ENCODE peak calls at places on chromosomes 1 and 21, in four cellular contexts. Z is breast epithelium, S is transverse colon, L is kidney. F is an unnamed sample.

GRCh38 chr1:230797376-230798186 is 50.4 kb downstream of the CAPN9 start:
- DNase-seq in Z (peak; percentile 64), S (peak; percentile 41), L (no peak), F (peak; percentile 54)

GRCh38 chr1:118783095-118783758 is 204.9 kb downstream of the TBX15 start:
- DNase-seq in L (no peak), Z (no peak), S (no peak), F (no peak)

GRCh38 chr1:68600049-68600661 is 103.3 kb upstream of the DEPDC1 start:
- DNase-seq in S (no peak), Z (no peak), L (no peak), F (no peak)

GRCh38 chr21:46667191-46667734 is 31.8 kb downstream of the PRMT2 start:
- DNase-seq in S (no peak), Z (no peak), L (no peak), F (no peak)

GRCh38 chr1:101312192-101312591 is 75.4 kb downstream of the S1PR1 start:
- DNase-seq in L (no peak), S (no peak), Z (no peak), F (no peak)

GRCh38 chr1:114756949-114757454 is 782 bp downstream of the CSDE1 start:
- DNase-seq in S (peak; percentile 32), L (peak; percentile 75), Z (no peak), F (peak; percentile 13)

GRCh38 chr1:87812881-87813577 is 484.3 kb downstream of the LMO4 start:
- DNase-seq in L (no peak), S (no peak), Z (no peak), F (no peak)

GRCh38 chr1:113133038-113133437 is 60.0 kb downstream of the LRIG2 start:
- DNase-seq in Z (no peak), S (no peak), L (no peak), F (no peak)

GRCh38 chr1:246566808-246567154 is 525 bp downstream of the CNST start:
- DNase-seq in L (no peak), Z (no peak), S (no peak), F (no peak)

GRCh38 chr1:235327559-235328270 is at the start of gene ARID4B:
- DNase-seq in Z (peak; percentile 81), L (peak; percentile 96), S (no peak), F (peak; percentile 4)

GRCh38 chr1:65075123-65075976 is 72.7 kb upstream of the AK4 start:
- DNase-seq in S (peak; percentile 63), L (no peak), Z (no peak), F (peak; percentile 65)

GRCh38 chr1:227459977-227460376 is 103.4 kb upstream of the ZNF678 start:
- DNase-seq in Z (no peak), L (peak; percentile 25), S (no peak), F (no peak)

GRCh38 chr21:14773777-14774345 is 227.7 kb upstream of the SAMSN1 start:
- DNase-seq in L (no peak), S (peak; percentile 83), Z (no peak), F (no peak)

GRCh38 chr1:206895837-206896242 is 1.4 kb upstream of the IL24 start:
- DNase-seq in L (no peak), S (no peak), Z (no peak), F (peak; percentile 54)

GRCh38 chr1:67889940-67890567 is 56.8 kb upstream of the GNG12 start:
- DNase-seq in S (no peak), Z (no peak), L (no peak), F (no peak)

GRCh38 chr1:14055442-14056225 is 355.6 kb downstream of the PRDM2 start:
- DNase-seq in Z (no peak), S (no peak), L (no peak), F (no peak)

GRCh38 chr1:165954940-165955339 is 127.5 kb downstream of the UCK2 start:
- DNase-seq in Z (no peak), L (no peak), S (no peak), F (no peak)

GRCh38 chr21:42524341-42525227 is 10.9 kb downstream of the SLC37A1 start:
- DNase-seq in S (peak; percentile 81), Z (peak; percentile 74), L (no peak), F (peak; percentile 70)

GRCh38 chr1:12069616-12070244 is 6.6 kb downstream of the TNFRSF8 start:
- DNase-seq in Z (no peak), L (no peak), S (no peak), F (no peak)

GRCh38 chr1:9196129-9197040 is 38.2 kb upstream of the H6PD start:
- DNase-seq in Z (peak; percentile 63), S (peak; percentile 74), L (peak; percentile 80), F (peak; percentile 59)

GRCh38 chr1:1833456-1833855 is 55.2 kb upstream of the NADK start:
- DNase-seq in S (no peak), Z (peak; percentile 56), L (no peak), F (peak; percentile 53)

GRCh38 chr1:97901017-97901658 is 19.7 kb downstream of the DPYD start:
- DNase-seq in S (no peak), L (no peak), Z (no peak), F (no peak)

GRCh38 chr1:186605762-186606350 is 74.4 kb downstream of the PTGS2 start:
- DNase-seq in L (no peak), S (peak; percentile 30), Z (no peak), F (no peak)

GRCh38 chr1:156096640-156097391 is 14.6 kb upstream of the MEX3A start:
- DNase-seq in L (peak; percentile 95), Z (peak; percentile 94), S (peak; percentile 93), F (peak; percentile 87)

GRCh38 chr1:158149175-158149574 is 31.5 kb upstream of the CD1D start:
- DNase-seq in L (peak; percentile 61), S (no peak), Z (no peak), F (no peak)

GRCh38 chr1:6142734-6143133 is 37.4 kb downstream of the CHD5 start:
- DNase-seq in S (no peak), L (no peak), Z (no peak), F (no peak)

GRCh38 chr1:227948493-227949260 is 945 bp upstream of the WNT9A start:
- DNase-seq in L (peak; percentile 47), Z (peak; percentile 31), S (no peak), F (no peak)

GRCh38 chr1:53739109-53739681 is at the start of gene GLIS1:
- DNase-seq in Z (no peak), L (peak; percentile 93), S (peak; percentile 80), F (peak; percentile 67)

GRCh38 chr1:230982698-230983097 is 3.8 kb downstream of the ARV1 start:
- DNase-seq in L (no peak), Z (no peak), S (no peak), F (no peak)

GRCh38 chr1:202274611-202275010 is 67.1 kb downstream of the UBE2T start:
- DNase-seq in S (peak; percentile 20), Z (no peak), L (no peak), F (no peak)

GRCh38 chr21:33815153-33815707 is 100.4 kb downstream of the ATP5PO start:
- DNase-seq in S (no peak), Z (no peak), L (no peak), F (no peak)

GRCh38 chr1:70043806-70044205 is 161.6 kb downstream of the LRRC40 start:
- DNase-seq in Z (no peak), S (no peak), L (no peak), F (no peak)

GRCh38 chr1:10575616-10576015 is 100.9 kb downstream of the PEX14 start:
- DNase-seq in Z (no peak), S (no peak), L (no peak), F (no peak)

GRCh38 chr1:241125297-241125696 is 231.7 kb downstream of the RGS7 start:
- DNase-seq in S (no peak), L (no peak), Z (no peak), F (no peak)

GRCh38 chr1:170634293-170634692 is 29.6 kb upstream of the PRRX1 start:
- DNase-seq in Z (no peak), S (no peak), L (no peak), F (no peak)

GRCh38 chr1:67532452-67533216 is 102.4 kb upstream of the SERBP1 start:
- DNase-seq in Z (no peak), S (peak; percentile 38), L (no peak), F (peak; percentile 54)

GRCh38 chr1:201298381-201299367 is 15.4 kb downstream of the PKP1 start:
- DNase-seq in S (peak; percentile 52), L (no peak), Z (no peak), F (no peak)

GRCh38 chr1:155776414-155776813 is 80.6 kb downstream of the GON4L start:
- DNase-seq in Z (no peak), L (no peak), S (no peak), F (no peak)

GRCh38 chr1:55147504-55147903 is 67.7 kb downstream of the USP24 start:
- DNase-seq in L (no peak), Z (no peak), S (no peak), F (no peak)
- H3K36me3 ChIP-seq in L (peaks cover 19% of the 10 kb centered on the region), Z (peaks cover 5% of the 10 kb centered on the region), S (peaks cover 53% of the 10 kb centered on the region), F (no peaks in the 10 kb centered on the region)

GRCh38 chr1:117632269-117633067 is 26.6 kb downstream of the TENT5C start:
- DNase-seq in L (no peak), S (peak; percentile 61), Z (no peak), F (no peak)
- H3K4me3 ChIP-seq in L (no peak overlapping the region), S (no peak overlapping the region), Z (no peak overlapping the region), F (no peak overlapping the region)

DNA sequence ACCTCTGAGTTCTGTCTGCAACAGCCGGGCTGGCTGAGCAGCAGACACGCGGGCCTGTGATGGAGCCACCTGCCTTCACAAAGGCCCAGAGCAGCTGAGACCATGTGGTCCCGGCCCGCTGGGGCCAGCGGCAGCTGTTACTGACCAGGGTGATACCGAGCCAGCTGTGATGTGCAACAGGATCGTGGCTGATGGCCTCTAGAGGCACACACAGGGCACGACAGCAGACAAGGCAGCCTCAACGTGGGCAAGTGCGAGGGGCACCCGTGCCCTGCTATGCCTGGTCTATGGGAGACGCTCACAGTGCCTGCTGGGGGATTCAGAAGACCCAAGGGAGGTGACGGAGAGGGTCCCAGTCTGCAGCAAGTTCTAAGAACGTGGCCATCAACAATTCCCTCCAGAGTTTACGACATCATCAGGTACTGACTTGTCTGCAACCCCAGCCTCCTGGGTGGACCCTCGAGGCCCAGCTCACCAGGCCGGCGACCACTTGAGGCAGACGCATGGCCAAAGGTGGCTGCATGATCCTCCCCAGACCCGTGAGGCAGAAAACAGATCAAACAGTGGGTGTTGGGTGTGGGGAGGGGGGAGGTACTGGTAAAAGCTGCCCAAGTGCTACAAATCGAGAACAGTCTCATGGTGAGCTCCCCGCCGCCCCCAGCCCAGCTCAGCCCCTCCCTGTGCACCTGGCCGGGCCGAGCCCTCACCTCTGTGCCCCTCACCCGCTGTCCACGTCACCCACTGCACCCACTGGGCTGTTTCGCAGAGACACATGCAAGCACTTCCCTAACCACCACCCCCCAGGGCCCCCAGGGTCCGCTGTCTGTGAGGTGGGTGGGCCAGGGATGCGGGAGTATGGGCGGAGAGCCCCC is 6.0 kb downstream of the POFUT2 start:
- DNase-seq in S (peak; percentile 6), L (peak; percentile 65), Z (peak; percentile 50), F (no peak)
- H3K36me3 ChIP-seq in S (peaks cover 34% of the 10 kb centered on the region), L (peaks cover 46% of the 10 kb centered on the region), Z (peaks cover 19% of the 10 kb centered on the region), F (peaks cover 11% of the 10 kb centered on the region)

GRCh38 chr1:175493321-175493998 is 249.9 kb downstream of the TNR start:
- DNase-seq in L (no peak), Z (no peak), S (no peak), F (no peak)
- H3K4me3 ChIP-seq in L (no peak overlapping the region), Z (no peak overlapping the region), S (no peak overlapping the region), F (no peak overlapping the region)

GRCh38 chr1:180610556-180611015 is 21.2 kb upstream of the XPR1 start:
- DNase-seq in L (no peak), S (no peak), Z (no peak), F (no peak)

GRCh38 chr1:180612591-180612990 is 19.2 kb upstream of the XPR1 start:
- DNase-seq in S (no peak), L (no peak), Z (no peak), F (no peak)

GRCh38 chr1:180609643-180610555 is 21.9 kb upstream of the XPR1 start:
- DNase-seq in L (no peak), Z (no peak), S (no peak), F (no peak)

GRCh38 chr1:180614746-180615145 is 17.1 kb upstream of the XPR1 start:
- DNase-seq in Z (no peak), S (no peak), L (no peak), F (no peak)

GRCh38 chr1:180611016-180611930 is 20.5 kb upstream of the XPR1 start:
- DNase-seq in L (no peak), Z (no peak), S (no peak), F (no peak)
- H3K36me3 ChIP-seq in L (no peaks in the 10 kb centered on the region), Z (no peaks in the 10 kb centered on the region), S (no peaks in the 10 kb centered on the region), F (no peaks in the 10 kb centered on the region)